ENCODE peak calls at places on chromosome 10, in ten cellular contexts. D is tibial artery, Z is esophagus muscularis mucosa, W is endothelial cell of umbilical vein, I is ascending aorta, N is fibroblast of pulmonary artery, X is kidney epithelial cell, L is left ventricle myocardium inferior, E is heart right ventricle, J is endodermal cell. O is an unnamed sample.

GRCh38 chr10:17001961-17002749 is 127.5 kb downstream of the CUBN start:
- DNase-seq in L (peak), Z (peak), N (peak), W (peak), D (peak), E (peak), X (no peak), J (peak), I (no peak), O (peak)

GRCh38 chr10:26700884-26701630 is 3.6 kb downstream of the PDSS1 start:
- DNase-seq in X (no peak), E (no peak), N (no peak), I (no peak), J (no peak), W (no peak), Z (no peak), L (no peak), D (no peak), O (no peak)

GRCh38 chr10:92405006-92405924 is 114.3 kb downstream of the MARCHF5 start:
- DNase-seq in D (no peak), Z (no peak), J (peak), N (no peak), X (no peak), I (no peak), L (no peak), W (no peak), E (no peak), O (no peak)

GRCh38 chr10:16887565-16887964 is 70.3 kb upstream of the RSU1 start:
- DNase-seq in Z (no peak), I (no peak), L (no peak), D (no peak), J (no peak), X (no peak), W (peak), N (peak), E (no peak), O (peak)

GRCh38 chr10:36163827-36164226 is 521.7 kb upstream of the FZD8 start:
- DNase-seq in N (peak), I (no peak), X (no peak), Z (no peak), L (no peak), E (no peak), W (no peak), D (peak), J (no peak), O (no peak)

GRCh38 chr10:21265622-21266021 is 259.9 kb downstream of the SKIDA1 start:
- DNase-seq in D (no peak), L (no peak), N (peak), Z (no peak), W (no peak), E (no peak), X (no peak), J (no peak), I (no peak), O (no peak)

GRCh38 chr10:107915277-107915634 is 750.8 kb upstream of the SORCS1 start:
- DNase-seq in I (no peak), J (no peak), Z (no peak), L (no peak), D (no peak), X (no peak), N (peak), E (no peak), W (no peak), O (no peak)

GRCh38 chr10:44619975-44620374 is 235.1 kb upstream of the CXCL12 start:
- DNase-seq in I (no peak), Z (no peak), N (peak), X (peak), D (no peak), J (no peak), W (no peak), E (no peak), L (no peak), O (no peak)

GRCh38 chr10:46528675-46529615 is 27.5 kb downstream of the GPRIN2 start:
- DNase-seq in N (no peak), X (no peak), I (no peak), J (no peak), Z (no peak), W (no peak), E (no peak), D (peak), L (no peak), O (no peak)

GRCh38 chr10:96913910-96914309 is 81.8 kb downstream of the LCOR start:
- DNase-seq in W (no peak), X (no peak), E (no peak), L (no peak), D (no peak), I (no peak), J (no peak), Z (no peak), N (no peak), O (no peak)

GRCh38 chr10:92891885-92892705 is 43.8 kb downstream of the EXOC6 start:
- DNase-seq in D (no peak), Z (no peak), L (no peak), E (peak), I (no peak), X (peak), N (peak), W (peak), J (peak), O (peak)

GRCh38 chr10:44008270-44008916 is 359.7 kb upstream of the ZNF32 start:
- DNase-seq in N (peak), Z (peak), D (no peak), E (peak), I (no peak), L (no peak), J (peak), X (peak), W (peak), O (no peak)

GRCh38 chr10:24579911-24580310 is 143.8 kb downstream of the ARHGAP21 start:
- DNase-seq in L (no peak), X (no peak), N (no peak), W (no peak), Z (no peak), D (no peak), I (no peak), J (no peak), E (no peak), O (no peak)

GRCh38 chr10:91758303-91759146 is 39.7 kb upstream of the TNKS2 start:
- DNase-seq in Z (no peak), E (no peak), W (peak), D (no peak), J (no peak), I (no peak), X (peak), N (peak), L (no peak), O (peak)

GRCh38 chr10:118362103-118362502 is 20.0 kb upstream of the FAM204A start:
- DNase-seq in Z (no peak), J (no peak), I (no peak), N (no peak), X (no peak), L (no peak), D (no peak), W (no peak), E (no peak), O (no peak)

GRCh38 chr10:69481280-69481679 is 30.0 kb downstream of the TSPAN15 start:
- DNase-seq in W (peak), I (no peak), Z (no peak), N (no peak), D (no peak), J (no peak), X (no peak), L (no peak), E (no peak), O (no peak)

GRCh38 chr10:6171891-6172354 is 30.8 kb upstream of the PFKFB3 start:
- DNase-seq in E (peak), W (peak), Z (no peak), N (peak), I (peak), L (peak), J (no peak), X (no peak), D (peak), O (peak)

GRCh38 chr10:132418520-132419416 is 21.8 kb downstream of the PWWP2B start:
- DNase-seq in D (no peak), E (no peak), X (no peak), L (no peak), I (no peak), W (no peak), J (peak), Z (no peak), N (no peak), O (no peak)

DNA sequence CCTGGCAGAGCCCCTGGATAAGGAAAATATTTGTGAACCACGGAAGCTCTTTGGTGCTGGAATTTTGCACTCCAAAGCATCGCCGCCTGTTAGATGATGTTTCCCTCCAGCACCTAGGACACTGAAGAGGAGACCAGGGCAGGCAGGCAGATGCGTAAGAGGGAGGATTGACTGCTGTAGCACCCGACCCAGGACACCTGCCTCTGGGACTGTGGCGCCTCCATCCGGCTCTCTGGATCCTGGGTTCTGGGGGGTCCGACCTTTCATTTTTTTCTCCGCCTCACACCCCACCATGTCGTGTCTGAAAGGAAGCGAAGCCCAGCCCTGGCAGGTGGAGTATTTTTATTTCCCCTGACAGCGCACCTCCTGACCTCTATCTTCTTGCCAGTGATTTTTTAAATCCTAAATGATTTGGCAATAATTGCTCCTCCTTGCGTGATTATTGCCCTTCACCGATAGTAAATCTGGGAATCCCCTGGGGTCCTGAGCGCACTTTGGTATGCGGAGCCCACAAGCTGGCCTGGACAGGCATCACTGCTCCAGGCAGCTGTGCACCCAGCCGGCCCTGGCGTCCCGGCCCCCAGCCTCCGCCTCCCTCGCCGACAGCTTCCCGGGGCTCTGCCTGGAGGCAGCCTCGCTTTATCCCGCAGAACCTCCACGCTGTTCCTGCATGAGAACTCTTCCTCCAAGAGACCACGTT is 48.4 kb downstream of the LHPP start:
- DNase-seq in W (no peak), J (peak), N (no peak), X (no peak), L (no peak), D (no peak), E (no peak), Z (no peak), I (no peak), O (no peak)
- H3K4me3 ChIP-seq in W (no peak), J (no peak), N (no peak), X (no peak), L (no peak), D (no peak), E (no peak), Z (no peak), I (no peak), O (no peak)

GRCh38 chr10:10881132-10881813 is 136.4 kb upstream of the CELF2 start:
- DNase-seq in D (no peak), I (no peak), L (no peak), J (no peak), N (no peak), Z (no peak), W (no peak), X (no peak), E (no peak), O (no peak)

GRCh38 chr10:10873289-10873688 is 144.4 kb upstream of the CELF2 start:
- DNase-seq in N (peak), E (no peak), I (no peak), X (no peak), Z (no peak), W (peak), L (no peak), D (no peak), J (no peak), O (no peak)

GRCh38 chr10:10883737-10884136 is 133.9 kb upstream of the CELF2 start:
- DNase-seq in Z (no peak), E (no peak), X (no peak), I (no peak), J (no peak), N (no peak), W (no peak), L (no peak), D (no peak), O (no peak)

GRCh38 chr10:10873915-10874314 is 143.8 kb upstream of the CELF2 start:
- DNase-seq in I (no peak), X (no peak), L (no peak), J (no peak), N (no peak), E (no peak), W (no peak), Z (no peak), D (no peak), O (no peak)

DNA sequence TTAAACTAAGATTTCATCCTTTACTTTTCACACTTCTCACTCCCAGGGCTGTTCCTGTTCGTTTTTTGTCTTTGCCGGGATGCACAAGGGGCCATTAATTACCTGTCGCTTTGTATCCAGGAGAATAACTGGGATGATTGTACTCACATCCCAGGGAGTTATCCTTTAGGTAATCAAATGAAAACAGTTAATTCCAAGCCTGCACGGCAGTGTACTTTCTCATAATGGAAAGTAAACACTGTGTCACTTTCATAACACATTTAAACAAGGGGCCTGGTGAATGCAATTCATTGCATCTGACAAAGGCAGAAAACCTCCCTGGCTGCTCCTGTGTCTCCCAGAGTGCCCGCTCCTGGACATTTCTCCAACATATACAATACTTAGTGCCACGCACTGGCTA is 138.7 kb upstream of the CELF2 start:
- DNase-seq in Z (peak), X (no peak), N (no peak), D (no peak), I (no peak), E (no peak), J (no peak), L (no peak), W (no peak), O (no peak)
- TF ChIP-seq CTCF in Z (no peak), X (no peak), N (no peak), D (no peak), I (no peak), E (no peak), J (no peak), L (no peak), W (no peak), O (no peak)

DNA sequence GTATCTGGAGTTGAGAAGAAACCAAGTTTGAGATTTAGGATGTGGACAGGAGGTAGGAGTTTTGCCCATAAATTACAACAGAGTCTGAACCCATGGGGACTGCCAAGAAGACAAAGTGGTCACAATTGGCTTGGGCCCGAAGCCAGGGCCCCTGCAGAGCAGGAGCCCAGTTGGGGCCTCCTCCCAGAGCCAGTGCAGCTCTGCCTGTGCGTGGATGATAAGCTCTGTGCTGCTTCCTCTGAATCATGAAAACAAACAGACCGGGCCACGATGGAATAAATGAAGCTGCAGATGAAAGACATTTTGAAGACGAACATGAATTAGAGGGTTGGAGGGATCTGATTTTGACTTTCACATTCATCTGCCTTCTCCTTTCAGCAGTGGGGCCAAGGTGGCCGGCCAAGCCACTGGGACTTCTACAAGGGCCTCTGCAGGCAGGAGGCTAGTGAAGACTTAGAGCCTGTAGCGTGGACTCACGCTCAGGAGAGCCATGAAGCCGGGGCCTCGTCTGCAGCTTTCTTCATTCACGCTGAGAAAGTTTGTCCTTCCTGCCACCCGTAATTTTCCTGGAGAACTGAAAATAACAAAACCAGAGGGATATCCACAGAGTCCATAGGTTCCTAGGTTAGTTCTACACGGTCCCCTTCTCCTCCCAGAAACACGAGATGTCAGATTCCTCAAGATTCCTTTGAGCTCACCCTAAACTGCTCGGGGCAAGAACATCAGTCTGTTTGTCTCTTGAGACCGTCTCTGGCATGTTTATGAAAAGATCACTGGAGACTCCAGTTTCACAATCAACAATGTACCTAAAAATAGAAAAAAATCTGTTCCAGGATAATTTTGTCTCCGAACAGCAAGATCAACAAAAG is 156.7 kb upstream of the LYZL1 start:
- DNase-seq in N (peak), D (peak), Z (no peak), X (no peak), L (peak), E (no peak), J (no peak), I (no peak), W (peak), O (no peak)
- H3K4me3 ChIP-seq in N (no peak), D (no peak), Z (no peak), X (no peak), L (peak), E (no peak), J (no peak), I (no peak), W (no peak), O (no peak)

GRCh38 chr10:112774210-112774609 is 175.8 kb upstream of the TCF7L2 start:
- DNase-seq in X (no peak), D (no peak), E (no peak), N (no peak), W (no peak), Z (peak), L (no peak), I (no peak), J (no peak), O (no peak)

GRCh38 chr10:112773783-112774182 is 176.3 kb upstream of the TCF7L2 start:
- DNase-seq in X (no peak), W (no peak), I (no peak), J (no peak), D (no peak), L (no peak), N (no peak), E (no peak), Z (peak), O (no peak)

GRCh38 chr10:112774808-112775207 is 175.2 kb upstream of the TCF7L2 start:
- DNase-seq in N (no peak), Z (peak), D (no peak), J (no peak), E (no peak), X (no peak), L (no peak), W (no peak), I (no peak), O (no peak)

GRCh38 chr10:112775892-112776679 is 174.0 kb upstream of the TCF7L2 start:
- DNase-seq in N (no peak), E (no peak), Z (peak), J (no peak), L (no peak), X (no peak), I (no peak), D (no peak), W (no peak), O (no peak)

DNA sequence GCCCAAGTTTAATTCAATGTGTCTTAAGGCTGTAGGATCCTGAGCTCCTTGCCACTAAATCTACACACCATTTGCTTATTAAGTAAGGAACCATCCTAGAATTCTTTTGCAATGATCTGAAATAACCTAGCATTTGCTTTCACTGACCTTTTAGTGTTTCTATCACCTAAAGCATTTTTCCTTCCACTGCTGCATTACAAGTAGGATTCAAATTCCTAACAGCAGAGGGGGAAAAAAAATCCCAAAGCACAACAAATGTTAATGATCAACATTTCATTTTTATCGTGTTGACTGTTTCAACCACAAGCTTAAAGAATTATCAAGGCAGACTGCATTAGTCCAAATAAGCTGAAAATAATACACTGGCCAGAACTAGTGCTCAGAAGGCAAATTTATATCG is 174.7 kb upstream of the TCF7L2 start:
- DNase-seq in N (no peak), L (no peak), I (no peak), J (no peak), X (no peak), E (no peak), W (no peak), D (no peak), Z (peak), O (no peak)
- TF ChIP-seq CTCF in N (peak), L (no peak), I (no peak), J (peak), X (peak), E (peak), W (no peak), D (no peak), Z (no peak), O (peak)

GRCh38 chr10:1381339-1381738 is 325.2 kb downstream of the WDR37 start:
- DNase-seq in I (no peak), D (no peak), J (peak), Z (peak), X (no peak), W (no peak), E (no peak), L (no peak), N (no peak), O (no peak)

GRCh38 chr10:1377756-1378397 is 321.7 kb downstream of the WDR37 start:
- DNase-seq in X (no peak), I (no peak), E (no peak), N (no peak), W (no peak), J (peak), D (no peak), L (no peak), Z (peak), O (no peak)

GRCh38 chr10:1380075-1380793 is 324.0 kb downstream of the WDR37 start:
- DNase-seq in N (no peak), I (no peak), E (no peak), Z (peak), X (no peak), L (no peak), J (peak), W (no peak), D (no peak), O (no peak)

GRCh38 chr10:1378473-1378872 is 322.3 kb downstream of the WDR37 start:
- DNase-seq in L (no peak), Z (no peak), X (no peak), J (no peak), N (no peak), E (no peak), D (no peak), I (no peak), W (no peak), O (no peak)

DNA sequence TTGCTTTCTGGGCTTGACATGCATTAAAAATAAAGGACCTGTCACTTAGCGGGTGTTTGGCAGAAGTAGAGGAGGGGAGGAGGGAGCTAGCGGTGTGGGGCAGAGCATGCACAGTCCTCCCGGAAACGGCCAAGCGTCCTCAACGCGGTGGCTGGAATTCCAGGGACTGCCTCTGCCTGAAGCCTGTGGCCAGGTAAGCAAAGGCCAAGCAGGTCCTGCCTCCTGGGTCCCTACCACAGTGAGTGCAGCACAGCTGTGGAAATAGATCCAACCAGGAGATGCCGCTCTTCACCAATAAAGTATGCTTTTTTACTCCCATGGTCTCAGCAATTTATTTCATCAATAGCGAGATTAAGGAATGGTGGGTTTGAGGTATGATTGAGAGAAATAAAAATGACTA is 323.4 kb downstream of the WDR37 start:
- DNase-seq in W (no peak), Z (peak), X (no peak), D (no peak), N (no peak), I (no peak), E (no peak), L (no peak), J (peak), O (no peak)
- H3K4me3 ChIP-seq in W (no peak), Z (no peak), X (no peak), D (no peak), N (no peak), I (no peak), E (no peak), L (no peak), J (no peak), O (no peak)

GRCh38 chr10:7529638-7530037 is 118.8 kb upstream of the SFMBT2 start:
- DNase-seq in I (no peak), Z (no peak), J (peak), D (no peak), L (no peak), E (no peak), W (no peak), X (no peak), N (peak), O (no peak)
- TF ChIP-seq CTCF in I (peak), Z (peak), J (peak), D (peak), L (peak), E (peak), W (no peak), X (peak), N (peak), O (peak)

GRCh38 chr10:63421591-63421990 is 44.2 kb downstream of the JMJD1C start:
- DNase-seq in L (no peak), J (no peak), E (no peak), Z (no peak), X (no peak), I (no peak), N (no peak), W (no peak), D (no peak), O (no peak)
- H3K4me3 ChIP-seq in L (no peak), J (no peak), E (no peak), Z (no peak), X (no peak), I (no peak), N (no peak), W (no peak), D (no peak), O (no peak)